ENCODE peak calls at places on chromosomes 16 and 17, in seven cellular contexts. Q is cardiac muscle cell, L is esophagus squamous epithelium, O is breast epithelium, I is mammary epithelial cell, E is sigmoid colon, Y is left lung. H is an unnamed sample.

GRCh38 chr17:32849879-32850278 is 27.0 kb downstream of the MYO1D start:
- DNase-seq in Q (no peak), L (no peak), O (no peak), I (no peak), E (no peak), Y (no peak), H (no peak)

GRCh38 chr17:31286587-31286986 is 10.5 kb downstream of the OMG start:
- DNase-seq in Q (no peak), L (no peak), O (no peak), I (no peak), E (no peak), Y (no peak), H (no peak)

GRCh38 chr16:30350134-30350871 is 4.8 kb downstream of the CD2BP2 start:
- DNase-seq in Q (no peak), L (no peak), O (no peak), I (no peak), E (no peak), Y (no peak), H (no peak)

GRCh38 chr17:8466466-8466865 is 30.8 kb downstream of the NDEL1 start:
- DNase-seq in Q (no peak), L (no peak), O (no peak), I (no peak), E (no peak), Y (no peak), H (no peak)

GRCh38 chr17:11637796-11638195 is 39.5 kb downstream of the DNAH9 start:
- DNase-seq in Q (no peak), L (no peak), O (no peak), I (no peak), E (no peak), Y (no peak), H (no peak)

GRCh38 chr16:85983064-85983463 is 84.1 kb downstream of the IRF8 start:
- DNase-seq in Q (no peak), L (no peak), O (no peak), I (no peak), E (peak; percentile 51), Y (no peak), H (no peak)

GRCh38 chr17:39979865-39980401 is 674 bp upstream of the PSMD3 start:
- DNase-seq in Q (peak; percentile 44), L (no peak), O (no peak), I (peak; percentile 21), E (no peak), Y (no peak), H (no peak)

GRCh38 chr17:27489045-27489715 is 32.9 kb downstream of the KSR1 start:
- DNase-seq in Q (no peak), L (no peak), O (no peak), I (peak; percentile 35), E (peak; percentile 87), Y (peak; percentile 89), H (no peak)

GRCh38 chr16:56238188-56238587 is 46.9 kb downstream of the GNAO1 start:
- DNase-seq in Q (no peak), L (no peak), O (no peak), I (no peak), E (no peak), Y (no peak), H (no peak)

GRCh38 chr16:86389566-86390328 is 120.6 kb upstream of the FOXF1 start:
- DNase-seq in Q (no peak), L (no peak), O (no peak), I (no peak), E (no peak), Y (no peak), H (no peak)

GRCh38 chr17:44005865-44006580 is 1.6 kb downstream of the NAGS start:
- DNase-seq in Q (peak; percentile 35), L (no peak), O (no peak), I (peak; percentile 6), E (no peak), Y (peak; percentile 88), H (peak; percentile 39)

GRCh38 chr16:52994942-52995341 is 57.8 kb downstream of the CHD9NB start:
- DNase-seq in Q (no peak), L (no peak), O (no peak), I (no peak), E (no peak), Y (no peak), H (no peak)

GRCh38 chr16:50742521-50743150 is 750 bp downstream of the CYLD start:
- DNase-seq in Q (no peak), L (no peak), O (no peak), I (peak; percentile 30), E (no peak), Y (no peak), H (no peak)

DNA sequence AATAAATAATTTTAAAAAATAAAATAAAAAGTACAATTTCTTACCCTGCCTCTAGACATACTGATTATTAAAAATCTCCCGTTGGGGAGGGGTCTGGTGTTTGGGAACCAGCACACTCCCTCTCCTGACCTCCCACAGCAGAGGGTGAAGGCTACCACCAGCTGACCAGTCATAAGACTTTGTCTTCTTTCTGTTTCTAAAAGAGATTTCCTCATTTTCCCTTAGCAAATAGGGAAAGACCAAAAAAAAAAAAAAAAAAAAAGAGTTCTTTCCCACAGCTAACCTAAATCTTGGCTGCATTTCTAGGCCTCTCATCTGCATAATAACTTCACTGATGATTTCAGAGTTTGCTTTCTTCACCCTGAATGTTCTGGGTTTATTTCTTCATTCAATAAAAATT is 30.3 kb downstream of the CDK5RAP3 start:
- DNase-seq in Q (no peak), L (no peak), O (no peak), I (no peak), E (no peak), Y (no peak), H (no peak)
- H3K4me1 ChIP-seq in Q (peaks cover 36% of the 10 kb centered on the region), L (peaks cover 30% of the 10 kb centered on the region), O (no peaks in the 10 kb centered on the region), I (peaks cover 24% of the 10 kb centered on the region), E (no peaks in the 10 kb centered on the region), Y (peaks cover 3% of the 10 kb centered on the region), H (no peaks in the 10 kb centered on the region)

DNA sequence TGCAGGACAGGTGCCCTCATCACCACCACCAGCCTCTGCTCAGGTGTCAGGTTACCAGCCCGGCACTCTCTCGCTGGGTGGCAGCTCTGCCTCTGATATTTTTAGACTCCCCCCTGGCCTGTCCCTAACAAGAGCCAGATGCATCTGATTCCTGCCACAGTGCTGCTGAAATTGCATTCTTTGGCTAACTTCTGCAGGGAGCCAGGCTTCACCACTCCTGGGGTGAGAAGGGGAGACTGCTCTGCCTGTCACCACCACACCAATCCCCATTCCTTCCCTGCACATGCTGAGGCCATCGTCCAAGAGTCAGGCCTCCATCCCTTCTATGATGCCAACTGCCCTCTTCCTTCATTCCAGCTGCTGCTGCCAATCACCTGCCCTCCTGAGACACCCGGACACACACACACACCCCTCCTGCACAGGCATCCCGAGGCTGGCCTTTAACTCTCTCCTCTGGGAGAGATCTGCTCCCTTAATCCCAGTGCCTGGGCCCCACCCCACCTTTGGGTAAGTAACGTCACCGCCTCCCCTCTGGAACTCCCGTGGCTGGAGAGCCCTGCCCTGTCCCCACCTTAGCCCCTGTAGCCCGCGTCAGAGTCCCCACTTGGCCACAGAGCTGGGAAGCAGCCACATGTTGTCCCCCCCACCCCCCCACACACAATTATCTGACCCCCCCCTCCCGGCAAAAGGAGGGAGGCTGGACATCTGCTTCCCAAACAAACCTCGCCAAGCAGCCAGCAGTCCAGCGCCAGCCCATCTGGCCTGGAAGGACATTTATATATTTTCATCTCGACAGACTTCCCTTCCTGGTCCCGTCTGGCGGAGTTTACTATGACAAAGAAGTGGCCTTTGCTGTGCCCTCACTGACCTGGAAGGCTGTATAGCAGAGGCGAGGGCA is 2.8 kb downstream of the EMP2 start:
- DNase-seq in Q (peak; percentile 91), L (no peak), O (no peak), I (no peak), E (peak; percentile 68), Y (no peak), H (no peak)
- H3K4me3 ChIP-seq in Q (peak overlapping the region; percentile 54), L (peak overlapping the region; percentile 93), O (peak overlapping the region; percentile 79), I (no peak overlapping the region), E (peak overlapping the region; percentile 98), Y (peak overlapping the region; percentile 95), H (no peak overlapping the region)

GRCh38 chr17:75315541-75316243 is 26.5 kb upstream of the SLC25A19 start:
- DNase-seq in Q (no peak), L (no peak), O (no peak), I (no peak), E (no peak), Y (no peak), H (no peak)
- H3K4me1 ChIP-seq in Q (no peaks in the 10 kb centered on the region), L (peaks cover 18% of the 10 kb centered on the region), O (no peaks in the 10 kb centered on the region), I (no peaks in the 10 kb centered on the region), E (no peaks in the 10 kb centered on the region), Y (no peaks in the 10 kb centered on the region), H (peaks cover 13% of the 10 kb centered on the region)

GRCh38 chr16:68015681-68016080 is at the start of gene DPEP2NB:
- DNase-seq in Q (no peak), L (no peak), O (no peak), I (no peak), E (no peak), Y (no peak), H (no peak)

GRCh38 chr16:68019167-68019680 is 3.5 kb upstream of the DPEP2NB start:
- DNase-seq in Q (no peak), L (no peak), O (no peak), I (no peak), E (no peak), Y (no peak), H (no peak)

GRCh38 chr16:68022728-68023537 is at the start of the genes DDX28 and DUS2:
- DNase-seq in Q (peak; percentile 92), L (peak; percentile 62), O (peak; percentile 90), I (peak; percentile 93), E (peak; percentile 95), Y (peak; percentile 97), H (peak; percentile 94)

GRCh38 chr16:68022278-68022727 is 729 bp downstream of the DDX28 start:
- DNase-seq in Q (no peak), L (no peak), O (no peak), I (no peak), E (no peak), Y (no peak), H (no peak)

DNA sequence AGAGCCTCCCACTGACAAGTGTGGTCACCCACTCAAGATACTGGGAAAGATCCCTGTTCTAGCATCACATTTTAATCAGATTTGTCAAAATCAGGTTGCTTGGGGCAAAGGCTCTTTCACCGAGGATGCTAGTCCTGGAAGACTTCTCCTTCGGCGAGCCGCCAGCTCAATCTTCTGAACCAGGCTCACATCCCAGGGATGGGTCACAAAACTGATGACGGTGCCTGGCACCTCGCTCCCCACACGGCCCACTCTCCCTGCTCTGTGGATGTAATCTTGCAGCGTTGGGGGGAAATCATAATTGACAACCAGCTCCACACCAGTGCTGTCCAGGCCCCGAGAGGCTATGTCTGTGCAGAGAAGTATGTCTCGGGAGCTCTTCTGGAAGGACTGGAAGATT is 1.5 kb downstream of the DDX28 start:
- DNase-seq in Q (no peak), L (no peak), O (no peak), I (no peak), E (no peak), Y (no peak), H (no peak)
- H3K4me3 ChIP-seq in Q (no peak overlapping the region), L (no peak overlapping the region), O (no peak overlapping the region), I (no peak overlapping the region), E (no peak overlapping the region), Y (no peak overlapping the region), H (peak overlapping the region; percentile 67)

GRCh38 chr17:73586921-73587680 is 57.1 kb downstream of the SDK2 start:
- DNase-seq in Q (no peak), L (no peak), O (no peak), I (no peak), E (no peak), Y (peak; percentile 60), H (no peak)
- H3K4me1 ChIP-seq in Q (peaks cover 12% of the 10 kb centered on the region), L (peaks cover 14% of the 10 kb centered on the region), O (no peaks in the 10 kb centered on the region), I (peaks cover 15% of the 10 kb centered on the region), E (no peaks in the 10 kb centered on the region), Y (no peaks in the 10 kb centered on the region), H (peaks cover 16% of the 10 kb centered on the region)

H was measured in naive thymus-derived CD4-positive, alpha-beta T cell.